ENCODE peak calls at places on chromosomes 4 and X, in eight cellular contexts. One of them, this sample, is unnamed.

GRCh38 chr4:168712316-168712855 is 215.5 kb downstream of the PALLD start:
- DNase-seq in mammary epithelial cell: no peak
- DNase-seq in HL-60: no peak
- DNase-seq in cardiac muscle cell: no peak
- DNase-seq in HFFc6: no peak
- DNase-seq in fibroblast of the aortic adventitia: peak; percentile 46
- DNase-seq in neural progenitor cell: no peak
- DNase-seq in stomach: no peak
- DNase-seq in this sample: no peak

GRCh38 chr4:155085843-155086530 is 122.4 kb upstream of the NPY2R start:
- DNase-seq in mammary epithelial cell: peak; percentile 33
- DNase-seq in HL-60: no peak
- DNase-seq in cardiac muscle cell: peak; percentile 64
- DNase-seq in HFFc6: no peak
- DNase-seq in fibroblast of the aortic adventitia: peak; percentile 77
- DNase-seq in neural progenitor cell: no peak
- DNase-seq in stomach: no peak
- DNase-seq in this sample: no peak

GRCh38 chr4:14853186-14853946 is 148.9 kb upstream of the CPEB2 start:
- DNase-seq in mammary epithelial cell: peak; percentile 78
- DNase-seq in HL-60: no peak
- DNase-seq in cardiac muscle cell: peak; percentile 80
- DNase-seq in HFFc6: peak; percentile 87
- DNase-seq in fibroblast of the aortic adventitia: peak; percentile 89
- DNase-seq in neural progenitor cell: no peak
- DNase-seq in stomach: no peak
- DNase-seq in this sample: no peak

GRCh38 chr4:3634281-3635089 is 102.3 kb upstream of the LRPAP1 start:
- DNase-seq in mammary epithelial cell: no peak
- DNase-seq in HL-60: no peak
- DNase-seq in cardiac muscle cell: no peak
- DNase-seq in HFFc6: no peak
- DNase-seq in fibroblast of the aortic adventitia: no peak
- DNase-seq in neural progenitor cell: no peak
- DNase-seq in stomach: no peak
- DNase-seq in this sample: no peak

GRCh38 chrX:68838571-68838910 is 9.7 kb downstream of the EFNB1 start:
- DNase-seq in mammary epithelial cell: no peak
- DNase-seq in HL-60: no peak
- DNase-seq in cardiac muscle cell: no peak
- DNase-seq in HFFc6: no peak
- DNase-seq in fibroblast of the aortic adventitia: no peak
- DNase-seq in neural progenitor cell: no peak
- DNase-seq in stomach: no peak
- DNase-seq in this sample: no peak

GRCh38 chr4:168925789-168926490 is 84.1 kb downstream of the CBR4 start:
- DNase-seq in mammary epithelial cell: no peak
- DNase-seq in HL-60: no peak
- DNase-seq in cardiac muscle cell: no peak
- DNase-seq in HFFc6: no peak
- DNase-seq in fibroblast of the aortic adventitia: no peak
- DNase-seq in neural progenitor cell: no peak
- DNase-seq in stomach: no peak
- DNase-seq in this sample: no peak

GRCh38 chr4:152265149-152265621 is 270.7 kb downstream of the FBXW7 start:
- DNase-seq in mammary epithelial cell: peak; percentile 90
- DNase-seq in HL-60: no peak
- DNase-seq in cardiac muscle cell: peak; percentile 73
- DNase-seq in HFFc6: peak; percentile 35
- DNase-seq in fibroblast of the aortic adventitia: peak; percentile 98
- DNase-seq in neural progenitor cell: no peak
- DNase-seq in stomach: peak; percentile 39
- DNase-seq in this sample: no peak

GRCh38 chr4:147732516-147733193 is 767 bp downstream of the ARHGAP10 start:
- DNase-seq in mammary epithelial cell: peak; percentile 51
- DNase-seq in HL-60: peak; percentile 24
- DNase-seq in cardiac muscle cell: peak; percentile 61
- DNase-seq in HFFc6: no peak
- DNase-seq in fibroblast of the aortic adventitia: peak; percentile 51
- DNase-seq in neural progenitor cell: peak; percentile 87
- DNase-seq in stomach: no peak
- DNase-seq in this sample: peak; percentile 24

GRCh38 chr4:54843946-54844345 is 186.2 kb downstream of the KIT start:
- DNase-seq in mammary epithelial cell: no peak
- DNase-seq in HL-60: no peak
- DNase-seq in cardiac muscle cell: no peak
- DNase-seq in HFFc6: no peak
- DNase-seq in fibroblast of the aortic adventitia: no peak
- DNase-seq in neural progenitor cell: no peak
- DNase-seq in stomach: no peak
- DNase-seq in this sample: no peak

GRCh38 chr4:76213415-76214268 is at the start of gene SCARB2:
- DNase-seq in mammary epithelial cell: peak; percentile 84
- DNase-seq in HL-60: peak; percentile 75
- DNase-seq in cardiac muscle cell: peak; percentile 94
- DNase-seq in HFFc6: peak; percentile 80
- DNase-seq in fibroblast of the aortic adventitia: peak; percentile 78
- DNase-seq in neural progenitor cell: peak; percentile 91
- DNase-seq in stomach: peak; percentile 92
- DNase-seq in this sample: peak; percentile 82

GRCh38 chr4:81504685-81505598 is 33.2 kb upstream of the RASGEF1B start:
- DNase-seq in mammary epithelial cell: no peak
- DNase-seq in HL-60: peak; percentile 51
- DNase-seq in cardiac muscle cell: peak; percentile 36
- DNase-seq in HFFc6: no peak
- DNase-seq in fibroblast of the aortic adventitia: no peak
- DNase-seq in neural progenitor cell: no peak
- DNase-seq in stomach: peak; percentile 52
- DNase-seq in this sample: no peak

GRCh38 chr4:14110407-14110806 is 482.9 kb upstream of the BOD1L1 start:
- DNase-seq in mammary epithelial cell: peak; percentile 76
- DNase-seq in HL-60: no peak
- DNase-seq in cardiac muscle cell: peak; percentile 58
- DNase-seq in HFFc6: peak; percentile 85
- DNase-seq in fibroblast of the aortic adventitia: peak; percentile 64
- DNase-seq in neural progenitor cell: no peak
- DNase-seq in stomach: no peak
- DNase-seq in this sample: no peak

GRCh38 chr4:104728380-104729122 is 233.9 kb upstream of the CXXC4 start:
- DNase-seq in mammary epithelial cell: peak; percentile 98
- DNase-seq in HL-60: no peak
- DNase-seq in cardiac muscle cell: peak; percentile 63
- DNase-seq in HFFc6: peak; percentile 23
- DNase-seq in fibroblast of the aortic adventitia: peak; percentile 85
- DNase-seq in neural progenitor cell: no peak
- DNase-seq in stomach: no peak
- DNase-seq in this sample: peak; percentile 35

GRCh38 chr4:75146223-75146622 is 213.3 kb downstream of the PARM1 start:
- DNase-seq in mammary epithelial cell: no peak
- DNase-seq in HL-60: no peak
- DNase-seq in cardiac muscle cell: no peak
- DNase-seq in HFFc6: no peak
- DNase-seq in fibroblast of the aortic adventitia: no peak
- DNase-seq in neural progenitor cell: no peak
- DNase-seq in stomach: no peak
- DNase-seq in this sample: no peak

GRCh38 chr4:80577991-80578390 is 242.5 kb downstream of the CFAP299 start:
- DNase-seq in mammary epithelial cell: no peak
- DNase-seq in HL-60: no peak
- DNase-seq in cardiac muscle cell: no peak
- DNase-seq in HFFc6: no peak
- DNase-seq in fibroblast of the aortic adventitia: no peak
- DNase-seq in neural progenitor cell: no peak
- DNase-seq in stomach: no peak
- DNase-seq in this sample: no peak

GRCh38 chr4:20598626-20599025 is 101.6 kb upstream of the PACRGL start:
- DNase-seq in mammary epithelial cell: no peak
- DNase-seq in HL-60: no peak
- DNase-seq in cardiac muscle cell: no peak
- DNase-seq in HFFc6: no peak
- DNase-seq in fibroblast of the aortic adventitia: no peak
- DNase-seq in neural progenitor cell: no peak
- DNase-seq in stomach: no peak
- DNase-seq in this sample: no peak

GRCh38 chrX:95703696-95704095 is 980.9 kb upstream of the DIAPH2 start:
- DNase-seq in mammary epithelial cell: no peak
- DNase-seq in HL-60: no peak
- DNase-seq in cardiac muscle cell: no peak
- DNase-seq in HFFc6: no peak
- DNase-seq in fibroblast of the aortic adventitia: peak; percentile 37
- DNase-seq in neural progenitor cell: no peak
- DNase-seq in stomach: no peak
- DNase-seq in this sample: no peak

GRCh38 chr4:111652206-111652605 is 493.0 kb upstream of the FAM241A start:
- DNase-seq in mammary epithelial cell: no peak
- DNase-seq in HL-60: no peak
- DNase-seq in cardiac muscle cell: no peak
- DNase-seq in HFFc6: peak; percentile 40
- DNase-seq in fibroblast of the aortic adventitia: no peak
- DNase-seq in neural progenitor cell: no peak
- DNase-seq in stomach: no peak
- DNase-seq in this sample: no peak

GRCh38 chr4:123777297-123777859 is 380.8 kb downstream of the SPRY1 start:
- DNase-seq in mammary epithelial cell: no peak
- DNase-seq in HL-60: no peak
- DNase-seq in cardiac muscle cell: peak; percentile 63
- DNase-seq in HFFc6: no peak
- DNase-seq in fibroblast of the aortic adventitia: peak; percentile 66
- DNase-seq in neural progenitor cell: no peak
- DNase-seq in stomach: no peak
- DNase-seq in this sample: no peak

GRCh38 chr4:144090744-144091143 is 49.8 kb downstream of the GYPA start:
- DNase-seq in mammary epithelial cell: no peak
- DNase-seq in HL-60: no peak
- DNase-seq in cardiac muscle cell: no peak
- DNase-seq in HFFc6: no peak
- DNase-seq in fibroblast of the aortic adventitia: no peak
- DNase-seq in neural progenitor cell: no peak
- DNase-seq in stomach: no peak
- DNase-seq in this sample: no peak

GRCh38 chrX:46545111-46546005 is at the start of gene ZNF674:
- DNase-seq in mammary epithelial cell: peak; percentile 84
- DNase-seq in HL-60: peak; percentile 91
- DNase-seq in cardiac muscle cell: peak; percentile 91
- DNase-seq in HFFc6: peak; percentile 83
- DNase-seq in fibroblast of the aortic adventitia: peak; percentile 89
- DNase-seq in neural progenitor cell: peak; percentile 95
- DNase-seq in stomach: peak; percentile 93
- DNase-seq in this sample: peak; percentile 92
- TF ChIP-seq CTCF in mammary epithelial cell: peak; percentile 23
- TF ChIP-seq CTCF in HL-60: no peak
- TF ChIP-seq CTCF in cardiac muscle cell: peak; percentile 21
- TF ChIP-seq CTCF in HFFc6: peak; percentile 58
- TF ChIP-seq CTCF in fibroblast of the aortic adventitia: peak; percentile 35
- TF ChIP-seq CTCF in neural progenitor cell: peak; percentile 48
- TF ChIP-seq CTCF in stomach: peak; percentile 15
- TF ChIP-seq CTCF in this sample: no peak

GRCh38 chr4:41258783-41259182 is 2.1 kb downstream of the UCHL1 start:
- DNase-seq in mammary epithelial cell: peak; percentile 38
- DNase-seq in HL-60: no peak
- DNase-seq in cardiac muscle cell: peak; percentile 75
- DNase-seq in HFFc6: peak; percentile 66
- DNase-seq in fibroblast of the aortic adventitia: peak; percentile 70
- DNase-seq in neural progenitor cell: peak; percentile 69
- DNase-seq in stomach: no peak
- DNase-seq in this sample: peak; percentile 40
- TF ChIP-seq CTCF in mammary epithelial cell: peak; percentile 33
- TF ChIP-seq CTCF in HL-60: no peak
- TF ChIP-seq CTCF in cardiac muscle cell: peak; percentile 57
- TF ChIP-seq CTCF in HFFc6: peak; percentile 63
- TF ChIP-seq CTCF in fibroblast of the aortic adventitia: peak; percentile 53
- TF ChIP-seq CTCF in neural progenitor cell: peak; percentile 62
- TF ChIP-seq CTCF in stomach: no peak
- TF ChIP-seq CTCF in this sample: peak; percentile 26

GRCh38 chrX:47361538-47362511 is 8.6 kb upstream of the ZNF157 start:
- DNase-seq in mammary epithelial cell: peak; percentile 86
- DNase-seq in HL-60: no peak
- DNase-seq in cardiac muscle cell: peak; percentile 97
- DNase-seq in HFFc6: peak; percentile 89
- DNase-seq in fibroblast of the aortic adventitia: peak; percentile 89
- DNase-seq in neural progenitor cell: peak; percentile 91
- DNase-seq in stomach: peak; percentile 61
- DNase-seq in this sample: peak; percentile 49
- TF ChIP-seq CTCF in mammary epithelial cell: no peak
- TF ChIP-seq CTCF in HL-60: no peak
- TF ChIP-seq CTCF in cardiac muscle cell: peak; percentile 7
- TF ChIP-seq CTCF in HFFc6: peak; percentile 10
- TF ChIP-seq CTCF in fibroblast of the aortic adventitia: no peak
- TF ChIP-seq CTCF in neural progenitor cell: no peak
- TF ChIP-seq CTCF in stomach: no peak
- TF ChIP-seq CTCF in this sample: no peak

DNA sequence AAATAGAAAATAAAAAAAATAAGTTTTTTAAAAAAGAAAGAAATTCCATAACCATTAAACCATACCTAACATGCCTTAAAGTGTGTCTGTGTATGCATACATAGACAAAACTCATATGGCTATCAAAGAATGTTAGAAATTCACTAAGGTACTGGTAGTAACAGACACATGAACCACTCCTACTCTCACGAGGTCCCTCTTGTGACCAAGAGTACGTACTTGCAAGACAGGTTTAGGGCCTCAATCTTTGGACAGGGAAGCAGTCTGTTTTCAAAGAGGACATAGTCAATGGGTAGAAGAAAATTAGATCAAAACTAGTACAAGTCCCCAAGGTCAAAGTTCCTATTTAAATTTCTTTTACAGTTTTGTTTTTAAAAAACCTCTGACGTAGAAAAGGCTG is 117.3 kb downstream of the CHM start:
- DNase-seq in mammary epithelial cell: no peak
- DNase-seq in HL-60: no peak
- DNase-seq in cardiac muscle cell: no peak
- DNase-seq in HFFc6: no peak
- DNase-seq in fibroblast of the aortic adventitia: no peak
- DNase-seq in neural progenitor cell: no peak
- DNase-seq in stomach: no peak
- DNase-seq in this sample: no peak
- TF ChIP-seq CTCF in mammary epithelial cell: no peak
- TF ChIP-seq CTCF in HL-60: no peak
- TF ChIP-seq CTCF in cardiac muscle cell: no peak
- TF ChIP-seq CTCF in HFFc6: no peak
- TF ChIP-seq CTCF in fibroblast of the aortic adventitia: no peak
- TF ChIP-seq CTCF in neural progenitor cell: no peak
- TF ChIP-seq CTCF in stomach: no peak
- TF ChIP-seq CTCF in this sample: no peak

DNA sequence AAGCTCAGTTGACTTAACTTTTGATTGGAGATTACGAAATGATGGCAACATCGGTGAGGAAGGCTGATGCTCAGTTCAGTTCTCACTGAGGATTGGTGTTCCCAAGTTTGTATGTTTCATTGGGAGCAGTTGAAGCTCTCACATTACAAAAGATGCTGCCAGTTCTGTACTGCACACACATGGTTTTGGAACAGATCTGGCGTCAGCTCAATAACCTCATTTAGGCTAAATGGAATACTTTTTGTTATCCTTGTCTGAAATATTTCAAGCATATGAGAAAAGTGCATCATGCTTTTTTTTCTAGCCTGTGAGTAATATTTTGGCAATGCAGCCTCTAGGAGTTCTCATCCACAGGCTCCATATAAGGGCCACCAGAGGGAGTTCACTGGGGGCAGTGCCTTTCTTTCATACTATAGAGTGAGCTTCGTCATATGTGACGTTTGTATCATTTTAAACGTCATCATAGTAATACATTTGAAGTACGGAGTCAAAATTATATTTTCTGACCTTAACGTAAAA is 4.1 kb downstream of the ENPEP start:
- DNase-seq in mammary epithelial cell: peak; percentile 4
- DNase-seq in HL-60: no peak
- DNase-seq in cardiac muscle cell: peak; percentile 96
- DNase-seq in HFFc6: peak; percentile 89
- DNase-seq in fibroblast of the aortic adventitia: peak; percentile 99
- DNase-seq in neural progenitor cell: no peak
- DNase-seq in stomach: no peak
- DNase-seq in this sample: no peak
- TF ChIP-seq CTCF in mammary epithelial cell: no peak
- TF ChIP-seq CTCF in HL-60: no peak
- TF ChIP-seq CTCF in cardiac muscle cell: peak; percentile 56
- TF ChIP-seq CTCF in HFFc6: peak; percentile 75
- TF ChIP-seq CTCF in fibroblast of the aortic adventitia: peak; percentile 75
- TF ChIP-seq CTCF in neural progenitor cell: peak; percentile 28
- TF ChIP-seq CTCF in stomach: no peak
- TF ChIP-seq CTCF in this sample: no peak

This sample was measured in Calu3.